ENCODE peak calls at places on chromosomes 2 and 18, in five cellular contexts. One of them, this sample, is unnamed.

GRCh38 chr2:237022533-237022932 is 63.2 kb upstream of the COPS8 start:
- DNase-seq in astrocyte: no peak
- DNase-seq in mammary epithelial cell: no peak
- DNase-seq in GM23338: no peak
- DNase-seq in K562: no peak
- DNase-seq in this sample: no peak

GRCh38 chr18:37985126-37985525 is 419.5 kb upstream of the CELF4 start:
- DNase-seq in astrocyte: no peak
- DNase-seq in mammary epithelial cell: no peak
- DNase-seq in GM23338: peak; percentile 70
- DNase-seq in K562: no peak
- DNase-seq in this sample: no peak

GRCh38 chr18:8546677-8547076 is 62.6 kb upstream of the RAB12 start:
- DNase-seq in astrocyte: no peak
- DNase-seq in mammary epithelial cell: no peak
- DNase-seq in GM23338: no peak
- DNase-seq in K562: no peak
- DNase-seq in this sample: no peak

GRCh38 chr18:5543854-5544389 is at the start of gene EPB41L3:
- DNase-seq in astrocyte: peak; percentile 18
- DNase-seq in mammary epithelial cell: no peak
- DNase-seq in GM23338: peak; percentile 54
- DNase-seq in K562: no peak
- DNase-seq in this sample: no peak

GRCh38 chr18:62211323-62211828 is 24.3 kb downstream of the RELCH start:
- DNase-seq in astrocyte: no peak
- DNase-seq in mammary epithelial cell: no peak
- DNase-seq in GM23338: no peak
- DNase-seq in K562: no peak
- DNase-seq in this sample: no peak

GRCh38 chr2:69616755-69617154 is 26.8 kb downstream of the AAK1 start:
- DNase-seq in astrocyte: peak; percentile 45
- DNase-seq in mammary epithelial cell: peak; percentile 58
- DNase-seq in GM23338: no peak
- DNase-seq in K562: no peak
- DNase-seq in this sample: no peak

GRCh38 chr18:65906621-65907034 is 155.8 kb downstream of the CDH7 start:
- DNase-seq in astrocyte: no peak
- DNase-seq in mammary epithelial cell: no peak
- DNase-seq in GM23338: peak; percentile 79
- DNase-seq in K562: no peak
- DNase-seq in this sample: no peak

GRCh38 chr2:61335226-61335625 is 135.7 kb downstream of the USP34 start:
- DNase-seq in astrocyte: peak; percentile 39
- DNase-seq in mammary epithelial cell: no peak
- DNase-seq in GM23338: no peak
- DNase-seq in K562: no peak
- DNase-seq in this sample: no peak

DNA sequence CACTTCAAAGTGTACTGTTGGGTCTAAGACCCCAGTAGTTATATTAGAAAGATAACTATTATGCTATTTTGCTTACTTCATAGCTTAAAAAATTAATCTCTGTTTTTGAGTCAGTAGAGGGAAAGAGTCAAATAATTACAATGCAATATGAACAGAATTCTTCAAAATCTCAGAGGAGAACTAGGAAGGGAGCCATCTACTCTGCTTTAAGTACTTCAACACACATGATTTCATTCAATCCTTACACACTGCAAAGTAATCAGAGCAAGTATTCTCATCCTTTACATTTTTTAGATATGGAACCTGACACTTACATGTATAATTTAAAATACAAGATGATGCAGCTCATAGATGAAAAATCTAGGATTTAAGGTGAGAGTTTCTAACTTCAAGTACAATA is 27.7 kb downstream of the COL5A2 start:
- DNase-seq in astrocyte: no peak
- DNase-seq in mammary epithelial cell: no peak
- DNase-seq in GM23338: no peak
- DNase-seq in K562: no peak
- DNase-seq in this sample: no peak
- H3K79me2 ChIP-seq in astrocyte: peaks cover 100% of the 10 kb centered on the region
- H3K79me2 ChIP-seq in mammary epithelial cell: no peaks in the 10 kb centered on the region
- H3K79me2 ChIP-seq in GM23338: no peaks in the 10 kb centered on the region
- H3K79me2 ChIP-seq in K562: no peaks in the 10 kb centered on the region
- H3K79me2 ChIP-seq in this sample: no peaks in the 10 kb centered on the region

DNA sequence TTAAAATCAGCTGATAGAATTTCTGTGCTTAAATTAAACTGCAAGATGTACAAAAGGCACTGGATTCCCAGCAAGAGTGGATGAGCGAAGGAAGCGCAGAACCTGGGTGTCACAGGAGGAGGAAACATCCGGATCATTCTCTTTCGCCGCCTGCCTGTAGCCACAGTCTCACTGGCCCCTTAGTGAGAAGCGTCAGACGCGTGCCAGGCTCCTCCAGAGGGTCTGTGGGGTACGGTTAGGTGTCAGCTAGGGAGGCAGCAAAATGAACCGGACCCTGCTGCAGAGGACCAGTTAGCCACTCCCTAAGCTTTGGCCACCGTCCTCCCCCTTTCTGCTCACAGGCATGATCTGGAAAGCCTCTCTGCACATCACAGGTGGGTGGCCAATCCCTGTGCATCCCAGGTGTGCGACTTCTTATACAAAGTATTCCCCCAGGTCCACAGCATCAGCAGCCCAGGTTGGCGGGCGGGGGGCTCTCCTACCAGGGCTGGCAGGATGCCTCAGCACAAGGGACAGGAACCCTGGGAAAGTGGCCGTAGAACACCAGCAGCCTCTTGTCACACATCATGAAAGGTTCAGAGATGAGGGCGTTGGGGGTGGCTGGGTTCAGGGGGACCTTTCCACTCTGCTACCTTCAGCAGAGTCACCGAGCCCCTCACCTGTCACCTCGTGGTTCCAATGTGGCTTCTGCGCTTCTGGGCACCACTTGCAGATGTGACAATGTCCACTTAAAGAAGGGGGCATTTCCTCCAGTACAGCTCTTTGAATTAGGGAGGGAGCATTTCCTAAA is 61.1 kb upstream of the SLC66A3 start:
- DNase-seq in astrocyte: no peak
- DNase-seq in mammary epithelial cell: no peak
- DNase-seq in GM23338: no peak
- DNase-seq in K562: no peak
- DNase-seq in this sample: no peak
- H2AFZ ChIP-seq in astrocyte: no peak overlapping the region
- H2AFZ ChIP-seq in mammary epithelial cell: no peak overlapping the region
- H2AFZ ChIP-seq in GM23338: peak overlapping the region; percentile 81
- H2AFZ ChIP-seq in K562: no peak overlapping the region
- H2AFZ ChIP-seq in this sample: no peak overlapping the region

DNA sequence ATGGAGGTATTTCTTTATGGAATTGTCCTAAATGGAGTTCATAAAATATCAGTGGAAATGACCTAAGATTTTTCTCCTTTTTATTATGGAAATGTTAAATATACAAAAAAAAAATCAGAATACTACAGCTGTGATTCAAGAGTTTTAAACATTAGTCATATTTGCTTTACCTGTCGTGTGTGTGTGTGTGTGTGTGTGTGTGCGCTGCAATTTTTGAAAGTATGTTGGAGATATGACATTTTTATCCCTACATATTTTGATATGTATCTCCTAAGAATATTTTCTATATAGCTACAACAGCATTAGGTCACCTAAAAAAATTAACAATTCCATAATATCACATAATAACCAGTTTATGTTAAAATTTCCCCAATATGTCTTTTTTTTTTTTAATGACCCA is 85.5 kb downstream of the FAM117B start:
- DNase-seq in astrocyte: no peak
- DNase-seq in mammary epithelial cell: peak; percentile 30
- DNase-seq in GM23338: no peak
- DNase-seq in K562: no peak
- DNase-seq in this sample: no peak
- H3K79me2 ChIP-seq in astrocyte: no peaks in the 10 kb centered on the region
- H3K79me2 ChIP-seq in mammary epithelial cell: no peaks in the 10 kb centered on the region
- H3K79me2 ChIP-seq in GM23338: peaks cover 48% of the 10 kb centered on the region
- H3K79me2 ChIP-seq in K562: no peaks in the 10 kb centered on the region
- H3K79me2 ChIP-seq in this sample: no peaks in the 10 kb centered on the region

GRCh38 chr2:12031871-12032270 is 285.4 kb downstream of the LPIN1 start:
- DNase-seq in astrocyte: no peak
- DNase-seq in mammary epithelial cell: no peak
- DNase-seq in GM23338: no peak
- DNase-seq in K562: no peak
- DNase-seq in this sample: peak; percentile 96

GRCh38 chr2:12033494-12033893 is 287.1 kb downstream of the LPIN1 start:
- DNase-seq in astrocyte: no peak
- DNase-seq in mammary epithelial cell: no peak
- DNase-seq in GM23338: no peak
- DNase-seq in K562: no peak
- DNase-seq in this sample: peak; percentile 82

GRCh38 chr2:12032975-12033374 is 286.5 kb downstream of the LPIN1 start:
- DNase-seq in astrocyte: peak; percentile 46
- DNase-seq in mammary epithelial cell: no peak
- DNase-seq in GM23338: no peak
- DNase-seq in K562: no peak
- DNase-seq in this sample: no peak

GRCh38 chr2:12034303-12034861 is 287.9 kb downstream of the LPIN1 start:
- DNase-seq in astrocyte: no peak
- DNase-seq in mammary epithelial cell: no peak
- DNase-seq in GM23338: no peak
- DNase-seq in K562: no peak
- DNase-seq in this sample: peak; percentile 90

DNA sequence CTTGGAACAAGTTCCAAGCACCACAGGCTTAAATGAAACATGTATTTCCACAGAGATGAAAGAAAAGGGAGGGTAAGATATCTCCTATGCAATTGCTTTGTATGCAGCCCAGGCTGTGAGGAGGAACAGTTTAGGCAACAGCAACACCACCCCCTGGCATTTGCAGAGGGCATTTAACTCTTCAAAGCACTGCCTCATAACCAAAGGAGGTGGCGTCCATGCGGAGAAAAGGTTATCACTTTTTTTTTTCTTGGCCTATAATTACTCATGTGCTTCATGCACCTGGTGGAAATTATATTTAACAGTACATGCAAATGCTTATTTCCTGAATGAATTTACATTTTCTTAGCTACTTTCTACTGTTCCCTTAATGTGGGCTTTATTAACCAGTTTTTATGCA is 286.0 kb downstream of the LPIN1 start:
- DNase-seq in astrocyte: no peak
- DNase-seq in mammary epithelial cell: no peak
- DNase-seq in GM23338: peak; percentile 6
- DNase-seq in K562: no peak
- DNase-seq in this sample: peak; percentile 98
- H2AFZ ChIP-seq in astrocyte: no peak overlapping the region
- H2AFZ ChIP-seq in mammary epithelial cell: no peak overlapping the region
- H2AFZ ChIP-seq in GM23338: no peak overlapping the region
- H2AFZ ChIP-seq in K562: no peak overlapping the region
- H2AFZ ChIP-seq in this sample: no peak overlapping the region

DNA sequence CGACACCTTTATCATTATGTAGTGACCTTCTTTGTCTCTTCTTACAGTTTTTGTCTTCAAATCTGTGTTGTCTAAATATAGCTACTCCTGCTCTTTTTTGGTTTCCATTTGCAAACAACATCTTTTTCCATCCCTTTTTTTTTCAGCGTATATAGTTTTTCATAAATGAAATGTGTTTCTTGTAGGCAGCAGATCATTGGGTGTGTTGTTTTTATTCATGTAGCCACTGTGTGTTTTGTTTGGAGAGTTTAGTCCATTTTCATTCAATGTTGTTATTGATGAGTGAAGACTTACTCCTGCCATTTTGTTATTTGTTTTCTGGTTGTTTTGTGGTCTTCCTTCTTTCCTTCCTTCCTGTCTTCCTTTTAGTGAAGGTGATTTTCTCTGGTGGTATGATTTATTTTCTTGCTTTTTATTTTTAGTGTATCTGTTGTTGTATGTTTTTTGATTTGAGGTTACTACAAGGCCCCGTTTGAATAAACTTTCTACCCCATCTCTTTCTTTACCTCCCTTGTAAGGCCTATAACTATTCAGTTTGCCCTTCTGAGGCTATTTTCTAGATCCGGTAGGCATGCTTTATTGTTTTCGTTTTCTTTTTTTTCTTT is 81.4 kb downstream of the FAM117B start:
- DNase-seq in astrocyte: no peak
- DNase-seq in mammary epithelial cell: no peak
- DNase-seq in GM23338: no peak
- DNase-seq in K562: no peak
- DNase-seq in this sample: no peak
- H3K79me2 ChIP-seq in astrocyte: no peaks in the 10 kb centered on the region
- H3K79me2 ChIP-seq in mammary epithelial cell: no peaks in the 10 kb centered on the region
- H3K79me2 ChIP-seq in GM23338: peaks cover 76% of the 10 kb centered on the region
- H3K79me2 ChIP-seq in K562: no peaks in the 10 kb centered on the region
- H3K79me2 ChIP-seq in this sample: peaks cover 4% of the 10 kb centered on the region

GRCh38 chr2:20422679-20423271 is 24.1 kb upstream of the RHOB start:
- DNase-seq in astrocyte: no peak
- DNase-seq in mammary epithelial cell: peak; percentile 39
- DNase-seq in GM23338: peak; percentile 62
- DNase-seq in K562: peak; percentile 44
- DNase-seq in this sample: peak; percentile 70
- H2AFZ ChIP-seq in astrocyte: no peak overlapping the region
- H2AFZ ChIP-seq in mammary epithelial cell: no peak overlapping the region
- H2AFZ ChIP-seq in GM23338: no peak overlapping the region
- H2AFZ ChIP-seq in K562: peak overlapping the region; percentile 35
- H2AFZ ChIP-seq in this sample: no peak overlapping the region

GRCh38 chr2:31957748-31958717 is 52.8 kb downstream of the MEMO1 start:
- DNase-seq in astrocyte: no peak
- DNase-seq in mammary epithelial cell: peak; percentile 67
- DNase-seq in GM23338: no peak
- DNase-seq in K562: no peak
- DNase-seq in this sample: no peak
- H3K79me2 ChIP-seq in astrocyte: peaks cover 98% of the 10 kb centered on the region
- H3K79me2 ChIP-seq in mammary epithelial cell: peaks cover 99% of the 10 kb centered on the region
- H3K79me2 ChIP-seq in GM23338: peaks cover 100% of the 10 kb centered on the region
- H3K79me2 ChIP-seq in K562: peaks cover 95% of the 10 kb centered on the region
- H3K79me2 ChIP-seq in this sample: peaks cover 100% of the 10 kb centered on the region

GRCh38 chr2:20148411-20148810 is 76.5 kb downstream of the SDC1 start:
- DNase-seq in astrocyte: no peak
- DNase-seq in mammary epithelial cell: no peak
- DNase-seq in GM23338: no peak
- DNase-seq in K562: no peak
- DNase-seq in this sample: no peak
- H2AFZ ChIP-seq in astrocyte: peak overlapping the region; percentile 16
- H2AFZ ChIP-seq in mammary epithelial cell: no peak overlapping the region
- H2AFZ ChIP-seq in GM23338: peak overlapping the region; percentile 35
- H2AFZ ChIP-seq in K562: peak overlapping the region; percentile 93
- H2AFZ ChIP-seq in this sample: peak overlapping the region; percentile 55

GRCh38 chr18:28110924-28111323 is 66.0 kb downstream of the CDH2 start:
- DNase-seq in astrocyte: no peak
- DNase-seq in mammary epithelial cell: no peak
- DNase-seq in GM23338: peak; percentile 18
- DNase-seq in K562: no peak
- DNase-seq in this sample: no peak
- H3K79me2 ChIP-seq in astrocyte: peaks cover 82% of the 10 kb centered on the region
- H3K79me2 ChIP-seq in mammary epithelial cell: no peaks in the 10 kb centered on the region
- H3K79me2 ChIP-seq in GM23338: no peaks in the 10 kb centered on the region
- H3K79me2 ChIP-seq in K562: no peaks in the 10 kb centered on the region
- H3K79me2 ChIP-seq in this sample: no peaks in the 10 kb centered on the region

DNA sequence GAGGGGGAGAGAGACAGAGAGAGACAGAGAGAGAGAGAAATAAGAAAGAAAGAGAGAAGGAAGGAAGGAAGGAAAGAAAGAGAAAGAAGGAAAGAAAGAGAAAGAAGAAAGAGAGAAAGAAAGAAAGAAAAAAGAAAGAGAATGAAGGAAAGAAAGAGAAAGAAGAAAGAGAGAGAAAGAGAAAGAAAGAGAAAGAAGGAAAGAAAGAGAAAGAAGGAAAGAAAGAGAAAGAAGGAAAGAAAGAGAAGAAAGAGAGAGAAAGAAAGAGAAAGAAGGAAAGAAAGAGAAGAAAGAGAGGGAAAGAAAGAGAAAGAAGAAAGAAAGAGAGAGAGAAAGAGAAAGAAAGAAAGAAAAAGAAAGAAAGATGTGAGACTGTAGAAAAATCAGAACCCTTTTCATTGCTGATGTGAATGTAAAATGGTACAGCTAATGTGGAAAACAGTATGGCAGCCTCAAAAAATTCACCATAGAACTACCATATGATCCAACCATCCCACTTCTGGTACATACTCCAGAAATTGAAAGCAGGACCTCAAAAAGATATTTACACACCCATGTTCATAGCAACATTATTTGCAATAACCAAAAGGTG is 203.4 kb upstream of the POU3F3 start:
- DNase-seq in astrocyte: no peak
- DNase-seq in mammary epithelial cell: no peak
- DNase-seq in GM23338: no peak
- DNase-seq in K562: no peak
- DNase-seq in this sample: no peak
- H2AFZ ChIP-seq in astrocyte: no peak overlapping the region
- H2AFZ ChIP-seq in mammary epithelial cell: no peak overlapping the region
- H2AFZ ChIP-seq in GM23338: no peak overlapping the region
- H2AFZ ChIP-seq in K562: no peak overlapping the region
- H2AFZ ChIP-seq in this sample: no peak overlapping the region